ENCODE peak calls at places on chromosomes 13 and 19, in six cellular contexts. M, N, D, Z, H and V are unnamed samples.

GRCh38 chr19:16659464-16659831 is 496 bp downstream of the SMIM7 start:
- DNase-seq in M (no peak), N (no peak), D (no peak), Z (no peak), H (no peak), V (no peak)

GRCh38 chr19:54478677-54479266 is 5.7 kb upstream of the CDC42EP5 start:
- DNase-seq in M (peak), N (no peak), D (peak), Z (no peak), H (no peak), V (peak)

GRCh38 chr19:4366666-4367335 is 23.4 kb downstream of the MPND start:
- DNase-seq in M (no peak), N (no peak), D (no peak), Z (no peak), H (no peak), V (no peak)

GRCh38 chr19:32350492-32350891 is 5.1 kb downstream of the ZNF507 start:
- DNase-seq in M (no peak), N (no peak), D (no peak), Z (no peak), H (no peak), V (no peak)

GRCh38 chr13:85632526-85633215 is 166.5 kb downstream of the SLITRK6 start:
- DNase-seq in M (no peak), N (no peak), D (no peak), Z (no peak), H (no peak), V (no peak)

GRCh38 chr19:923551-924211 is 2.2 kb upstream of the ARID3A start:
- DNase-seq in M (no peak), N (no peak), D (no peak), Z (no peak), H (no peak), V (no peak)

GRCh38 chr13:49995535-49996165 is 1.2 kb upstream of the TRIM13 start:
- DNase-seq in M (no peak), N (no peak), D (peak), Z (no peak), H (no peak), V (no peak)

GRCh38 chr13:93368296-93368695 is 141.7 kb downstream of the GPC6 start:
- DNase-seq in M (no peak), N (no peak), D (no peak), Z (no peak), H (no peak), V (no peak)

GRCh38 chr13:39023761-39024160 is 14.1 kb downstream of the PROSER1 start:
- DNase-seq in M (no peak), N (no peak), D (no peak), Z (no peak), H (no peak), V (no peak)

GRCh38 chr13:76917096-76917495 is 30.9 kb upstream of the KCTD12 start:
- DNase-seq in M (no peak), N (no peak), D (peak), Z (no peak), H (no peak), V (no peak)

GRCh38 chr19:50607874-50608785 is 31.6 kb downstream of the SYT3 start:
- DNase-seq in M (peak), N (peak), D (peak), Z (peak), H (peak), V (peak)

GRCh38 chr13:72850959-72851677 is 69.2 kb downstream of the PIBF1 start:
- DNase-seq in M (peak), N (no peak), D (no peak), Z (no peak), H (no peak), V (no peak)

GRCh38 chr13:84651288-84651687 is 769.0 kb upstream of the SLITRK1 start:
- DNase-seq in M (peak), N (no peak), D (peak), Z (peak), H (no peak), V (no peak)

GRCh38 chr13:113742000-113742441 is 17.0 kb upstream of the TMEM255B start:
- DNase-seq in M (peak), N (no peak), D (peak), Z (no peak), H (no peak), V (no peak)

GRCh38 chr13:108496364-108497215 is 132.8 kb upstream of the MYO16 start:
- DNase-seq in M (no peak), N (no peak), D (no peak), Z (no peak), H (no peak), V (peak)

GRCh38 chr19:934865-935422 is 9.1 kb downstream of the ARID3A start:
- DNase-seq in M (peak), N (no peak), D (peak), Z (peak), H (no peak), V (no peak)

GRCh38 chr19:11381535-11382369 is 2.4 kb downstream of the EPOR start:
- DNase-seq in M (peak), N (peak), D (peak), Z (peak), H (no peak), V (peak)
- TF ChIP-seq CTCF in M (no peak), N (no peak), D (peak), Z (no peak), H (peak), V (peak)

GRCh38 chr13:66714795-66715194 is 515.3 kb downstream of the PCDH9 start:
- DNase-seq in M (no peak), N (no peak), D (no peak), Z (no peak), H (no peak), V (no peak)
- TF ChIP-seq CTCF in M (no peak), N (no peak), D (no peak), Z (no peak), H (no peak), V (peak)

GRCh38 chr19:19064811-19065745 is 1.3 kb downstream of the SLC25A42 start:
- DNase-seq in M (peak), N (peak), D (no peak), Z (no peak), H (no peak), V (peak)

GRCh38 chr19:19063183-19064097 is at the start of gene SLC25A42:
- DNase-seq in M (peak), N (peak), D (peak), Z (peak), H (peak), V (peak)

GRCh38 chr19:19062454-19063182 is 1.2 kb upstream of the SLC25A42 start:
- DNase-seq in M (no peak), N (no peak), D (peak), Z (no peak), H (no peak), V (no peak)

GRCh38 chr19:19061491-19061890 is 2.3 kb upstream of the SLC25A42 start:
- DNase-seq in M (peak), N (no peak), D (no peak), Z (peak), H (no peak), V (no peak)

GRCh38 chr19:19064098-19064722 is 416 bp downstream of the SLC25A42 start:
- DNase-seq in M (peak), N (peak), D (no peak), Z (peak), H (no peak), V (no peak)
- TF ChIP-seq CTCF in M (peak), N (no peak), D (peak), Z (no peak), H (no peak), V (peak)

DNA sequence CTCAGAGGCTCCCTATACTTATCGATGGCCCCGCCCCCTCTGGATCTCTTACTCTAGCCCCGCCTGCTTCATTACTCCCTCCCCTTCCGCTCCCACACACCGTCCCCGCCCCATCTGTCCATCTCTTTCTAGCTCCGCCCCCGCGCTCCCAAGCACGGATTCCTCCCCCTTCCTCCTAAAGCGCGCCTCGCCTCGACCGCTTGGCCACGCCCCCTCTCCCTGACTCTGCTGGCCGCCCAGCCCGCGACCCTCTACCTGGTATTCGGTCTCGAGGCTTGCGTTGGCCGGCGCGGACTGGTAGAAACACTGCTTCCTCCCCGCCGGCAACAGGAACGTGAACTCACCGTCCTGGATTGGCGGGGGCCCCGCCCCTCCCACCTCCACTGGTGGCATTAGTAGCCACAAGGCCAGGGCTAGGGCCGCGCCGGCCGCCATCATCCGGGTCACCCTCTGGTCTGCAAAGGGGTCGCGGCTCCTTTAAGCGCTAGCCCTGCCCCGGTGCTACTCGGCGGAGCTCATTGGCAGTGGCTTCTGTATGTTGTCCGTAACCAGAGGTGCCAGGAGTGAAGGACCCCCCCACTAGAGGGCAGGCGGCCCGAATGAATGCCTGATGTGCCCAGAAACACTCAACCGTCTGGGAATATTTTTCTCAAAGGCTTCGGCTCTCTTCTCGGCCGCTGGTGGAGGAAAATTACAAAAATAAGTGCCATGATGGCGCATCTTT is at the start of gene TMED1:
- DNase-seq in M (peak), N (peak), D (peak), Z (peak), H (peak), V (peak)
- TF ChIP-seq CTCF in M (peak), N (no peak), D (peak), Z (no peak), H (no peak), V (peak)

GRCh38 chr13:46010148-46010547 is 42.4 kb downstream of the ZC3H13 start:
- DNase-seq in M (no peak), N (no peak), D (peak), Z (no peak), H (no peak), V (no peak)
- TF ChIP-seq CTCF in M (no peak), N (no peak), D (peak), Z (no peak), H (no peak), V (peak)

GRCh38 chr19:44807652-44808462 is 1.0 kb upstream of the BCAM start:
- DNase-seq in M (peak), N (no peak), D (peak), Z (peak), H (peak), V (peak)
- TF ChIP-seq CTCF in M (peak), N (no peak), D (peak), Z (peak), H (peak), V (peak)

GRCh38 chr19:35931874-35932202 is 4.3 kb upstream of the LRFN3 start:
- DNase-seq in M (no peak), N (no peak), D (no peak), Z (no peak), H (no peak), V (no peak)
- TF ChIP-seq CTCF in M (no peak), N (no peak), D (no peak), Z (no peak), H (no peak), V (peak)